ENCODE peak calls at places on chromosomes 13 and 19, in eight cellular contexts. J is bronchial epithelial cell; Y is NCI-H69; P is stimulated activated CD4-positive, alpha-beta T cell treated with anti-CD3 and anti-CD28 coated beads, Interleukin-15, amount 100 ng/mL, for 1 hour; B is cardiac muscle cell; V is heart right ventricle; E is EL; L is NCI-H774. I is an unnamed sample.

GRCh38 chr13:112446867-112447266 is 70.7 kb downstream of the SPACA7 start:
- DNase-seq in J (no peak), Y (no peak), P (no peak), B (no peak), V (no peak), E (no peak), L (no peak), I (no peak)

GRCh38 chr19:48319647-48320537 is 5.5 kb upstream of the EMP3 start:
- DNase-seq in J (peak), Y (peak), P (peak), B (peak), V (peak), E (peak), L (peak), I (peak)

GRCh38 chr13:82224806-82225205 is 1657.5 kb downstream of the SLITRK1 start:
- DNase-seq in J (no peak), Y (no peak), P (no peak), B (no peak), V (no peak), E (peak), L (no peak), I (no peak)

GRCh38 chr13:37788346-37788745 is 81.2 kb downstream of the TRPC4 start:
- DNase-seq in J (no peak), Y (no peak), P (no peak), B (peak), V (no peak), E (no peak), L (no peak), I (no peak)

GRCh38 chr13:78993792-78994191 is 334.8 kb upstream of the OBI1 start:
- DNase-seq in J (no peak), Y (peak), P (no peak), B (no peak), V (no peak), E (no peak), L (no peak), I (no peak)

GRCh38 chr13:110726726-110727125 is 13.2 kb downstream of the ING1 start:
- DNase-seq in J (no peak), Y (no peak), P (peak), B (no peak), V (no peak), E (no peak), L (peak), I (no peak)

GRCh38 chr19:2984196-2984490 is 6.8 kb downstream of the TLE6 start:
- DNase-seq in J (no peak), Y (no peak), P (no peak), B (no peak), V (no peak), E (no peak), L (no peak), I (no peak)

GRCh38 chr19:29966594-29967249 is 24.7 kb downstream of the URI1 start:
- DNase-seq in J (peak), Y (peak), P (no peak), B (peak), V (no peak), E (peak), L (no peak), I (no peak)

GRCh38 chr19:2235396-2236284 is 489 bp downstream of the PLEKHJ1 start:
- DNase-seq in J (peak), Y (peak), P (no peak), B (no peak), V (no peak), E (peak), L (peak), I (no peak)

GRCh38 chr19:2602391-2603181 is 99.9 kb downstream of the GNG7 start:
- DNase-seq in J (peak), Y (peak), P (no peak), B (peak), V (peak), E (peak), L (no peak), I (peak)

GRCh38 chr13:91278888-91279287 is 68.6 kb upstream of the MIR17HG start:
- DNase-seq in J (no peak), Y (no peak), P (no peak), B (no peak), V (no peak), E (no peak), L (no peak), I (no peak)

GRCh38 chr19:6728346-6728745 is 7.9 kb upstream of the C3 start:
- DNase-seq in J (no peak), Y (no peak), P (no peak), B (no peak), V (no peak), E (no peak), L (no peak), I (no peak)

GRCh38 chr13:35343417-35343816 is 133.1 kb downstream of the MAB21L1 start:
- DNase-seq in J (no peak), Y (no peak), P (no peak), B (no peak), V (no peak), E (no peak), L (no peak), I (no peak)

GRCh38 chr13:45393941-45394570 is 24.1 kb downstream of the SLC25A30 start:
- DNase-seq in J (peak), Y (peak), P (no peak), B (peak), V (peak), E (peak), L (no peak), I (peak)

GRCh38 chr19:5935473-5936307 is 21.6 kb downstream of the CAPS start:
- DNase-seq in J (no peak), Y (no peak), P (no peak), B (no peak), V (no peak), E (peak), L (no peak), I (no peak)

GRCh38 chr19:11012507-11012906 is 51.7 kb downstream of the SMARCA4 start:
- DNase-seq in J (no peak), Y (no peak), P (no peak), B (no peak), V (no peak), E (no peak), L (no peak), I (no peak)

GRCh38 chr19:4238831-4239230 is 8.0 kb upstream of the YJU2 start:
- DNase-seq in J (no peak), Y (no peak), P (no peak), B (no peak), V (no peak), E (no peak), L (no peak), I (no peak)

GRCh38 chr13:39875583-39875982 is 220.1 kb downstream of the COG6 start:
- DNase-seq in J (no peak), Y (no peak), P (no peak), B (no peak), V (no peak), E (peak), L (no peak), I (no peak)

GRCh38 chr19:42074513-42075363 is 1.2 kb upstream of the ZNF574 start:
- DNase-seq in J (no peak), Y (peak), P (no peak), B (peak), V (no peak), E (peak), L (no peak), I (no peak)

GRCh38 chr19:49988433-49988832 is 27.5 kb upstream of the SIGLEC11 start:
- DNase-seq in J (peak), Y (no peak), P (no peak), B (no peak), V (no peak), E (peak), L (no peak), I (peak)

GRCh38 chr19:35211545-35212230 is 16.9 kb downstream of the FAM187B start:
- DNase-seq in J (no peak), Y (no peak), P (peak), B (no peak), V (peak), E (no peak), L (no peak), I (no peak)

GRCh38 chr19:32037998-32038732 is 307.2 kb upstream of the ZNF507 start:
- DNase-seq in J (no peak), Y (no peak), P (no peak), B (no peak), V (no peak), E (no peak), L (no peak), I (no peak)